ENCODE peak calls at places on chromosome 11, in four cellular contexts. Z is AG04450, O is astrocyte of the spinal cord, V is spleen. S is an unnamed sample.

GRCh38 chr11:65378928-65379638 is 3.4 kb downstream of the SLC25A45 start:
- DNase-seq in Z (no peak), O (no peak), V (no peak), S (no peak)

GRCh38 chr11:45212566-45213315 is 66.3 kb downstream of the PRDM11 start:
- DNase-seq in Z (no peak), O (no peak), V (no peak), S (peak)

GRCh38 chr11:117573326-117573725 is 223.7 kb downstream of the DSCAML1 start:
- DNase-seq in Z (no peak), O (no peak), V (no peak), S (peak)

GRCh38 chr11:103625624-103625965 is 410.8 kb upstream of the DDI1 start:
- DNase-seq in Z (no peak), O (no peak), V (no peak), S (no peak)

GRCh38 chr11:88042238-88043032 is 132.8 kb downstream of the RAB38 start:
- DNase-seq in Z (no peak), O (no peak), V (no peak), S (no peak)

GRCh38 chr11:64263021-64263946 is 12.0 kb downstream of the PLCB3 start:
- DNase-seq in Z (no peak), O (peak), V (peak), S (no peak)

GRCh38 chr11:61793084-61793828 is 545 bp downstream of the FEN1 start:
- DNase-seq in Z (no peak), O (no peak), V (peak), S (no peak)

GRCh38 chr11:63536669-63537292 is at the start of gene PLAAT4:
- DNase-seq in Z (no peak), O (peak), V (no peak), S (peak)

GRCh38 chr11:45801723-45802315 is 3.1 kb upstream of the SLC35C1 start:
- DNase-seq in Z (no peak), O (no peak), V (no peak), S (peak)

GRCh38 chr11:10263929-10264328 is 30.1 kb downstream of the SBF2 start:
- DNase-seq in Z (peak), O (peak), V (no peak), S (no peak)

GRCh38 chr11:84564867-84565184 is 1062.3 kb downstream of the DLG2 start:
- DNase-seq in Z (no peak), O (no peak), V (no peak), S (no peak)

GRCh38 chr11:65225284-65226102 is 36.3 kb upstream of the POLA2 start:
- DNase-seq in Z (peak), O (peak), V (peak), S (peak)

GRCh38 chr11:100592619-100593309 is 94.3 kb upstream of the ARHGAP42 start:
- DNase-seq in Z (peak), O (no peak), V (no peak), S (no peak)

GRCh38 chr11:4480577-4481539 is 1.6 kb upstream of the OR52K1 start:
- DNase-seq in Z (no peak), O (peak), V (no peak), S (no peak)

GRCh38 chr11:109939176-109939810 is 153.9 kb upstream of the ZC3H12C start:
- DNase-seq in Z (peak), O (peak), V (no peak), S (no peak)

GRCh38 chr11:44751066-44751465 is 24.3 kb downstream of the TSPAN18 start:
- DNase-seq in Z (no peak), O (no peak), V (no peak), S (no peak)

GRCh38 chr11:72015511-72016061 is 16.9 kb downstream of the IL18BP start:
- DNase-seq in Z (no peak), O (peak), V (no peak), S (no peak)

DNA sequence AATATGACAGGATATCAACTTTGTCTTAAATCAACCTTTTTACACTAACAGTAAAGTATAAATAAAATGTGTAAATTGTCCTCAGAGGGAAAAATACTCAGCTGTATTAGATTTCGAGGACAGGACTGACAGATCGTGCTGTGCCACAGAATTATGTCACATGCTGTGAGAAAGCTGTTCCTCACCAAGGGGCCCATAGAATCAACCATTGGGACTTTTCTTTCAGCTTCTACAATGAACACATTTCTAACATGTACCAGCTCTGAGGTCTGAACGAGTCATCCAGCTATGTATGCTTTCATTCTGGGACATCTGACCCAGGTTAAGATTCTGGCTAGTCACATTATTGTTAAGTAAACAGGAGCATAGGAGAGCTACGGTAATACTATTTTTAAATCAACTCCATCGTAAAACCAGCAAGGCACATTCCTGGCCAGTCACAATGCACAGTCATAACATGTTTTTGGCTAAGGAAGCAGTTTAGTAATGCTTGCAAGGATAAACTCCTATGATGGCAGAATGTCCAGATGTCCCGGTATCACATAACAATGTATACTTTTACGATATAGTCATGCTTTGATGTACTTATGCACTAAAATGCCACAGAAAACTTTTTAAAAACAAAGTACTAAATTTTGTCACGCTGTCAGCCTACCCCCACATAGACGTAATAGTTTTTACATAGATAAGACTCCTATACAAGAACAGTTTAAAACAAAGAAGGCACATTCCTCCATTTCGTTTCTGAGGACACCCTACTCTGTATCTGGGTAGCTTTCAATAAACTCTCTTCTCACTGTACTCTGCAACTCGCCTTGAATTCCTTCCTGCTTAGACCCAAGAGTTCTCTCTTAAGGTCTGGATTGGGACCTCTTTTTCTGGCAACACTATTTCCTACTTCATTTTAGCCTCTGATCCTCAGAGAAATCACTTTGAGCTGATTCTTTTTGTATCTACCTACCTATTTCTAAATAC is 27.4 kb downstream of the ZNF214 start:
- DNase-seq in Z (peak), O (peak), V (no peak), S (no peak)
- H3K4me3 ChIP-seq in Z (no peak), O (no peak), V (no peak), S (peak)

DNA sequence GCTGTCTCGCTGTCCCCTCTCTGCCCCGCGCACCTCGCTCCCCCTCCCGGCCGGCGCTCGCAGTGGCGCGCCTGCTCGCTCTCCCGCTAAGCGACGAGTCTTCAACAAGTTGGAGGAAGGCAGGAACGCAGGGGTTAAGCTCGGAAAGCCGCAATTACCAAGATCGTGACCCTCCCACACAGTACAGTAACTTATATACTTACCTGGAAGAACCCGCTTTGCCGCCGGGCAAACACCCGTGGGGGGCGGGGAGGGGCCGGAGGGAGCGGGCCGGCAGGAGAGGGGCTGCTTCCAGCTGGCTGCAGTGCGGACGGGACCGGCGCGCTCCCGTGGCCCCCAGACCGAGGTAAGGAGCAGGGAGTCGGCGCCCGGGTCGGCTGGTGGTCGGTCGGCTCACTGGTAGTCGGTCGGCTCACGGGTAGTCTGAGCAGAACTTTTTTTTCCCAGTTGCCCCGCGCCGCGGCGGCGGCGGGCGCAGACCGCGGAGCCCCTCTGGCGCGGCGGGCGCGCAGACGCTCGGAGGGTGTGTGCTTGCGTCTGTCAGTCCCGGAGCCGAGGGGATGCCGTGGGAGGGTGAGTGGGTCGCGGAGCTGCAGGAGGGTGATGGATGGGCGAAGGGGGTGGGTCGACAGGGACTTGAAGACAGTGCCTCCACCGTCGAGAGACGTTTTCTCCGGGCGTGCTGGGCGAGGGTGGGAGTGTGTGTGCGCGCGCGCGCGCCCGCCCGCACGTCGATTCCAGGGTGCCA is 101.2 kb upstream of the HSD17B12 start:
- DNase-seq in Z (no peak), O (peak), V (no peak), S (no peak)
- TF ChIP-seq CTCF in Z (peak), O (peak), V (peak), S (no peak)

GRCh38 chr11:96124155-96124554 is 200.2 kb upstream of the MTMR2 start:
- DNase-seq in Z (no peak), O (no peak), V (no peak), S (no peak)

GRCh38 chr11:96126917-96127595 is 203.1 kb upstream of the MTMR2 start:
- DNase-seq in Z (no peak), O (no peak), V (no peak), S (no peak)

GRCh38 chr11:96125400-96125799 is 201.5 kb upstream of the MTMR2 start:
- DNase-seq in Z (no peak), O (no peak), V (no peak), S (no peak)

GRCh38 chr11:96130061-96130460 is 206.2 kb upstream of the MTMR2 start:
- DNase-seq in Z (no peak), O (no peak), V (no peak), S (no peak)

GRCh38 chr11:96127596-96127959 is 203.7 kb upstream of the MTMR2 start:
- DNase-seq in Z (no peak), O (no peak), V (no peak), S (no peak)
- H3K4me3 ChIP-seq in Z (no peak), O (no peak), V (no peak), S (no peak)

GRCh38 chr11:102325088-102325487 is 7.8 kb downstream of the BIRC3 start:
- DNase-seq in Z (no peak), O (no peak), V (no peak), S (no peak)
- TF ChIP-seq CTCF in Z (no peak), O (no peak), V (no peak), S (no peak)

DNA sequence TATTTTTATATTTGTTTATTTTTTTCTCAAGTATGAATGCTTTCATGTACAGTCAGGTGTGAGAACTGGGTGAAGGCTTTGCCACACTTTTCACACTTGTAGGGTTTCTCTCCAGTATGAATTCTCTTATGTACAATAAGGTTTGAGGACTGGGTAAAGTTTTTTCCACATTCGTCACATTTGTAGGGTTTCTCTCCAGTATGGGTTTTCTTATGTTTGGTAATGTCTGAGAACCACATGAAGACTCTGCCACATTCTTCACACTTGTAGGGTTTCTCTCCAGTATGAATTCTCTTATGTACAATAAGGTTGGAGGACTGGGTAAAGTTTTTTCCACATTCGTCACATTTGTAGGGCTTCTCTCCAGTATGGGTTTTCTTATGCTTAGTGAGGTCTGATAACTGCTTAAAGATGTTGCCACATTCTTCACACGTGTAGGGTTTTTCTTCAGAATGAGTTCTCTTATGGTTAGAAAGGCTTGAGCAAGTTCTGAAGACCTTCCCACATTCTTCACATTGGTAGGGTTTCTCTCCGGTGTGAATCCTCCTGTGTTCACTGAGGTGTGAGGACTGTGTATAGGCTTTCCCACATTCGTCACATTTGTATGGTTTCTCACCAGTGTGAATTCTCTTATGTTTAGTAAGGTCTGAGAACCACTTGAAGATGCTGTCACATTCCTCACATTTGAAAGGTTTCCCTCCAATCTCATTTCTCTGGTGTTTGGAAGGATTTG is 19.7 kb downstream of the ZNF195 start:
- DNase-seq in Z (no peak), O (no peak), V (no peak), S (no peak)
- H3K4me3 ChIP-seq in Z (no peak), O (no peak), V (no peak), S (no peak)